ENCODE peak calls at places on chromosomes 12 and 14, in eight cellular contexts. One of them, this sample, is unnamed.

GRCh38 chr14:99560946-99561683 is 42.9 kb downstream of the CCDC85C start:
- DNase-seq in AG04450: no peak
- DNase-seq in endothelial cell: no peak
- DNase-seq in lower leg skin: no peak
- DNase-seq in B cell: no peak
- DNase-seq in osteoblast: peak
- DNase-seq in CD8-positive, alpha-beta T cell: no peak
- DNase-seq in foreskin fibroblast: no peak
- DNase-seq in this sample: no peak

GRCh38 chr14:44446965-44447364 is 60.1 kb downstream of the FSCB start:
- DNase-seq in AG04450: no peak
- DNase-seq in endothelial cell: no peak
- DNase-seq in lower leg skin: no peak
- DNase-seq in B cell: no peak
- DNase-seq in osteoblast: peak
- DNase-seq in CD8-positive, alpha-beta T cell: no peak
- DNase-seq in foreskin fibroblast: no peak
- DNase-seq in this sample: no peak

GRCh38 chr12:124428136-124428791 is 133.4 kb downstream of the RFLNA start:
- DNase-seq in AG04450: peak
- DNase-seq in endothelial cell: no peak
- DNase-seq in lower leg skin: no peak
- DNase-seq in B cell: no peak
- DNase-seq in osteoblast: peak
- DNase-seq in CD8-positive, alpha-beta T cell: no peak
- DNase-seq in foreskin fibroblast: peak
- DNase-seq in this sample: no peak

GRCh38 chr12:131872154-131873046 is 22.0 kb upstream of the ULK1 start:
- DNase-seq in AG04450: no peak
- DNase-seq in endothelial cell: no peak
- DNase-seq in lower leg skin: no peak
- DNase-seq in B cell: peak
- DNase-seq in osteoblast: peak
- DNase-seq in CD8-positive, alpha-beta T cell: no peak
- DNase-seq in foreskin fibroblast: peak
- DNase-seq in this sample: no peak

GRCh38 chr12:80183939-80184338 is 84.6 kb downstream of the OTOGL start:
- DNase-seq in AG04450: no peak
- DNase-seq in endothelial cell: no peak
- DNase-seq in lower leg skin: no peak
- DNase-seq in B cell: no peak
- DNase-seq in osteoblast: no peak
- DNase-seq in CD8-positive, alpha-beta T cell: no peak
- DNase-seq in foreskin fibroblast: peak
- DNase-seq in this sample: no peak

GRCh38 chr12:87304406-87304805 is 724.8 kb downstream of the C12orf50 start:
- DNase-seq in AG04450: no peak
- DNase-seq in endothelial cell: no peak
- DNase-seq in lower leg skin: no peak
- DNase-seq in B cell: no peak
- DNase-seq in osteoblast: no peak
- DNase-seq in CD8-positive, alpha-beta T cell: no peak
- DNase-seq in foreskin fibroblast: no peak
- DNase-seq in this sample: no peak

GRCh38 chr12:86719381-86719780 is 463.2 kb upstream of the MGAT4C start:
- DNase-seq in AG04450: no peak
- DNase-seq in endothelial cell: no peak
- DNase-seq in lower leg skin: no peak
- DNase-seq in B cell: no peak
- DNase-seq in osteoblast: no peak
- DNase-seq in CD8-positive, alpha-beta T cell: no peak
- DNase-seq in foreskin fibroblast: peak
- DNase-seq in this sample: no peak

GRCh38 chr12:95358111-95359083 is 115.6 kb upstream of the METAP2 start:
- DNase-seq in AG04450: no peak
- DNase-seq in endothelial cell: no peak
- DNase-seq in lower leg skin: no peak
- DNase-seq in B cell: no peak
- DNase-seq in osteoblast: peak
- DNase-seq in CD8-positive, alpha-beta T cell: no peak
- DNase-seq in foreskin fibroblast: peak
- DNase-seq in this sample: no peak

GRCh38 chr12:57740656-57741412 is 2.3 kb upstream of the AGAP2 start:
- DNase-seq in AG04450: no peak
- DNase-seq in endothelial cell: peak
- DNase-seq in lower leg skin: peak
- DNase-seq in B cell: peak
- DNase-seq in osteoblast: peak
- DNase-seq in CD8-positive, alpha-beta T cell: peak
- DNase-seq in foreskin fibroblast: no peak
- DNase-seq in this sample: peak

DNA sequence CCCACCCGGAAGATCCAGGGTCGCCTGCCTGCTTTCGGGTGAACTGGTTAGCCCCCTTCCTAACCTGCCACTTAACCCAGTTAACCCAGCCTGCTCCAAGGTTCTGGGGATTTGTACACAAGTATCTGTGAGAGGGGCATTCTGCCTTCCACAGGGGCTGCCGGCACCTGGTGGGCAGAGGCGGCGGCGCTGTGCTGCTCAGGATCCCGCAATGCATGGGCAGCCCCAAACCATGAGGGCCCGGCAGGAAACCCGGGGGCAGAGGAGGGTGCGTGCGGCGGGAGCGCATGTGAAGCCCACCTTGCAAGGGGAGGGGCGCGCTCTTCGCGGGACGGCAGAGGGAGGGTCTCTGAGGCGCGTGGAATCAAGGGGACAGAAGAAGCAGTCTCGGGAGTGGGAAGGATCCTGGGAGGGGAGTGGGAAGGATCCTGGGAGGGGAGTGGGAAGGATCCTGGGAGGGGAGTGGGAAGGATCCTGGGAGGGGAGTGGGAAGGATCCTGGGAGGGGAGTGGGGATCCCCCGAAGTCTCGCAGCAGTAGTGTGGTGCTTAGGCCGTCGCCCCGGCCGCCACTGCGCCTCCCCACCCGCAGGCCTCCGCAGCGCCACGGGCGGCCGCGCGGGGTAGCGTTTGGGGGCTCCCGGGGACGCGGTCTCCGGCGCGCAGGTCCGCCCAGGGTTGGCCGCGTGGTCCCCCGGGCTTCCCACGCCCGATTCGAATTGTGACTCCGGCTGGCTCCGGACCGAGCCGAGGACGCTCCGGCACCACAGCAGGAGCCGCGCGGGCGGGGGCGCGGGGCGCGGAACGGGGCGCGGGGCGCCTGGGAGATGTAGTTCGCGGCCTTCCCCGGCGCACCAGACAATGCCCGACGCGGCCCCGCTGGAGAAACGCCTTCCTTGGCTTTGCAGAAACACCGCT is 4.9 kb upstream of the MTA1 start:
- DNase-seq in AG04450: peak
- DNase-seq in endothelial cell: peak
- DNase-seq in lower leg skin: peak
- DNase-seq in B cell: peak
- DNase-seq in osteoblast: peak
- DNase-seq in CD8-positive, alpha-beta T cell: peak
- DNase-seq in foreskin fibroblast: peak
- DNase-seq in this sample: peak
- TF ChIP-seq CTCF in AG04450: peak
- TF ChIP-seq CTCF in endothelial cell: peak
- TF ChIP-seq CTCF in lower leg skin: no peak
- TF ChIP-seq CTCF in B cell: peak
- TF ChIP-seq CTCF in osteoblast: peak
- TF ChIP-seq CTCF in CD8-positive, alpha-beta T cell: peak
- TF ChIP-seq CTCF in foreskin fibroblast: peak
- TF ChIP-seq CTCF in this sample: peak

DNA sequence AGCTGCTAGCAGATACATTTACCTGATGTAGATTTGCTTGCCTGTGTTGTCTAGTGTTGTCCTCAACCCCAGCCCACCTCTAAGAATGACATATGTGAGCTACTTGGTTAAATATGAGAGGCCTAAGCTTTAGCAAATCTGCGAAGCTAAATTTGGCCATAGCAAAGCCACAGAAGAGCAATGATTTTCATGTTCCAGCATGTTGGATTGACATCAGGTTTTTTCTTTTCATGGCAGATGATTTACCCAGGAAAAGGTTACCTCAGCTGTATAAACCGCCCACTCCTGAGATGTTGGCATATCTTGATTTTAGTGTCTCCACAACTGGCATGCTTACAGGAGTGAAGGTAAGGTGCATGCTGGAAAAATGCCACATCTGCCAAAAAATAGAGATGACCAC is 36.4 kb upstream of the ATF1 start:
- DNase-seq in AG04450: no peak
- DNase-seq in endothelial cell: no peak
- DNase-seq in lower leg skin: no peak
- DNase-seq in B cell: no peak
- DNase-seq in osteoblast: no peak
- DNase-seq in CD8-positive, alpha-beta T cell: no peak
- DNase-seq in foreskin fibroblast: no peak
- DNase-seq in this sample: no peak
- TF ChIP-seq CTCF in AG04450: no peak
- TF ChIP-seq CTCF in endothelial cell: no peak
- TF ChIP-seq CTCF in lower leg skin: no peak
- TF ChIP-seq CTCF in B cell: no peak
- TF ChIP-seq CTCF in osteoblast: no peak
- TF ChIP-seq CTCF in CD8-positive, alpha-beta T cell: no peak
- TF ChIP-seq CTCF in foreskin fibroblast: no peak
- TF ChIP-seq CTCF in this sample: no peak

GRCh38 chr14:33952541-33952940 is 1.7 kb upstream of the EGLN3 start:
- DNase-seq in AG04450: no peak
- DNase-seq in endothelial cell: no peak
- DNase-seq in lower leg skin: no peak
- DNase-seq in B cell: no peak
- DNase-seq in osteoblast: peak
- DNase-seq in CD8-positive, alpha-beta T cell: no peak
- DNase-seq in foreskin fibroblast: no peak
- DNase-seq in this sample: no peak

GRCh38 chr14:33948143-33948962 is 2.5 kb downstream of the EGLN3 start:
- DNase-seq in AG04450: no peak
- DNase-seq in endothelial cell: no peak
- DNase-seq in lower leg skin: no peak
- DNase-seq in B cell: no peak
- DNase-seq in osteoblast: no peak
- DNase-seq in CD8-positive, alpha-beta T cell: no peak
- DNase-seq in foreskin fibroblast: no peak
- DNase-seq in this sample: no peak

GRCh38 chr14:33951183-33951840 is 438 bp upstream of the EGLN3 start:
- DNase-seq in AG04450: no peak
- DNase-seq in endothelial cell: no peak
- DNase-seq in lower leg skin: no peak
- DNase-seq in B cell: no peak
- DNase-seq in osteoblast: no peak
- DNase-seq in CD8-positive, alpha-beta T cell: no peak
- DNase-seq in foreskin fibroblast: no peak
- DNase-seq in this sample: no peak

GRCh38 chr14:33949051-33950037 is 1.5 kb downstream of the EGLN3 start:
- DNase-seq in AG04450: no peak
- DNase-seq in endothelial cell: no peak
- DNase-seq in lower leg skin: no peak
- DNase-seq in B cell: no peak
- DNase-seq in osteoblast: no peak
- DNase-seq in CD8-positive, alpha-beta T cell: no peak
- DNase-seq in foreskin fibroblast: no peak
- DNase-seq in this sample: no peak

DNA sequence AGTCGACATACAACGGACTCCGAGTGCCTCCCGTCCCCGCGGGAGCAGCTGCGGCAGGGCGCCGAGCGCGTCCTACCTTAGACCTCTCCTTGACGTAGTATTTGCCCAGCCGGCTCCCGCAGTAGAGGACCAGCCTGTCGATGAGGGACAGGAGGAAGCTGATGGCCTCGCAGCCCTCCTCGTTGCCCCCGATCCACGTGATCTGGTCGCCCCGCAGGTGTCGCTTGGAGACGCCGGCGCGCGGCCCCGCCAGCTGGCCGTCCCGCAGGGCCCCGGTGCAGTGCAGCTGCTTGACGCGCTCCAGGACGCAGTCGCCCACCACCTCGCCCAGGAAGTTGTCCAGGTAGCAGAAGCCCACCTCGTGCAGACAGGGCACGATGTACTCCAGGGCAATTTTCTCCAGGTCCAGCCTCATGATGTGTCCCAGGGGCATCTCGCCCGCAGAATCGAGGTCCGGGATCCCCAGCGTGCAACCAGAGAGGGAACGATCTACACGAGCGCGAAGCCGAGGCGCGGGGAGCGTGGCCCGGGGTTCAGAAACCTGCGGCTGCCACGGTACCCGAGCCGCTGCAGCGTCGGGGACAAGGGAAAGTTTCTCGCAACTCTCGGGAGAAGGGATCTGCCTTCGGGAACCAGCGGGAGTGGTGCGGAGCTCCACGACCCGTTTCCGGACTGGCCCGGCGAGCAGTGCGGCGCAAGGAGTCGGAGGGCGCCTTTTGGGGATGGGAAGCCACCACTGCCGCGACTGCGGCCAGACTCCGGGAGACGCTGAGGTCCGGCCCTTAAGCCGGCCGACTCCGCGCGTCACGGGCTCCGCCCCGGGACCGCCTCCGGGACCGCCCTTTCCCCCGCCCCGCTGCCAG is at the start of gene EGLN3:
- DNase-seq in AG04450: peak
- DNase-seq in endothelial cell: peak
- DNase-seq in lower leg skin: peak
- DNase-seq in B cell: peak
- DNase-seq in osteoblast: peak
- DNase-seq in CD8-positive, alpha-beta T cell: peak
- DNase-seq in foreskin fibroblast: peak
- DNase-seq in this sample: peak
- TF ChIP-seq CTCF in AG04450: no peak
- TF ChIP-seq CTCF in endothelial cell: no peak
- TF ChIP-seq CTCF in lower leg skin: no peak
- TF ChIP-seq CTCF in B cell: no peak
- TF ChIP-seq CTCF in osteoblast: no peak
- TF ChIP-seq CTCF in CD8-positive, alpha-beta T cell: no peak
- TF ChIP-seq CTCF in foreskin fibroblast: no peak
- TF ChIP-seq CTCF in this sample: no peak

DNA sequence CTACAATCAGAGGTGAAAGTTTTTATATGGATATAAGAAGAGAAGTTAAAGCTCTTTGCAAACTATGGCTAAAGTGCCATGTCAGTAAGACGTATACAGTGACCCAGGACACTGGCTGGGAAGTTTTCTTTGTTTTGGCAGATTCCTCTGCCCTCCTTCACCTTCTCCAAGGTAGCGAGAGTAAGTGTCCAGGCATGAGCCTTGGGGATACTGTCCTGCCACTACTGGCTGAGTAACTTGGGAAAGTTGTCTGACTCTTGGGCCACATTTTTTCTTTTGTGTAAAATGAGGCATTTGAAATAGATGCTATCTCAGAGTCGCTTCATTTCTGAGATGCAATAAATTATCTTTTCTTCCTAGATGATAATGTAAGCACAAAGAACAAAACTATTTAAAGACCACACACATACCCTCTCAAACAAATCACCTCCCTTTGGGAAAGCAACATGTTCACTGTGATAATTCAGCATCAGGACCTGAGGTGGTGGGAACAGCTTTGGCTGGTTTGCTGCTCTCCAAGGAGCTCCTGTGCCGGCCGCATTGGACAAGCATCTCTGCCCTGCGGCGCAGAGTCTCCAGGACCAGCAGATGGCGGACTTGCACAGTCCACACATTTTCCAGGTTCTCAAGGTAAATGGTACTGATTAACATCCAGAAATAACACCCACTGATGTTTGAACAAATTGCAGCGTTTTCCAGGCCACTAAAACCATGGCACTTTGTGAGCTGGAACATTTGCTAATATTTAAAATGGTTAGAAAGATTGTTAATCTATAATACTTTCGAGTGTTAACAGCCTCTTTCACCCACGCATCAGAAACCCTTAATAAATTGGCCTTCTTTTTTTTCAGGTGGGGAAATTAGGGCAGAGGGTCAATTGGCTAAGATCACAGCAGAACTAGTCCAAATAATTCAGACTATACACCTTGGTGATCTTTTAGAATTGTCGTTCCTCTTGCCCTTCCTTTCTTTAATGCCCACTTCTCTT is 106.2 kb downstream of the PTCSC3 start:
- DNase-seq in AG04450: peak
- DNase-seq in endothelial cell: peak
- DNase-seq in lower leg skin: no peak
- DNase-seq in B cell: no peak
- DNase-seq in osteoblast: no peak
- DNase-seq in CD8-positive, alpha-beta T cell: no peak
- DNase-seq in foreskin fibroblast: peak
- DNase-seq in this sample: peak
- TF ChIP-seq CTCF in AG04450: peak
- TF ChIP-seq CTCF in endothelial cell: peak
- TF ChIP-seq CTCF in lower leg skin: no peak
- TF ChIP-seq CTCF in B cell: no peak
- TF ChIP-seq CTCF in osteoblast: peak
- TF ChIP-seq CTCF in CD8-positive, alpha-beta T cell: no peak
- TF ChIP-seq CTCF in foreskin fibroblast: peak
- TF ChIP-seq CTCF in this sample: peak

This sample was measured in GM20000.